ENCODE peak calls at places on chromosomes 16 and 17, in seven cellular contexts. One of them, this sample, is unnamed.

GRCh38 chr17:80114758-80115157 is 13.4 kb downstream of the GAA start:
- DNase-seq in kidney: no peak
- DNase-seq in OCI-LY7: no peak
- DNase-seq in Panc1: no peak
- DNase-seq in ascending aorta: no peak
- DNase-seq in neural crest cell: no peak
- DNase-seq in PC-9: no peak
- DNase-seq in this sample: no peak

GRCh38 chr17:38740016-38740415 is 8.1 kb downstream of the PCGF2 start:
- DNase-seq in OCI-LY7: no peak
- DNase-seq in PC-9: no peak
- DNase-seq in Panc1: no peak
- DNase-seq in kidney: no peak
- DNase-seq in ascending aorta: no peak
- DNase-seq in neural crest cell: no peak
- DNase-seq in this sample: no peak

GRCh38 chr16:71647391-71647790 is 21.4 kb downstream of the MARVELD3 start:
- DNase-seq in neural crest cell: no peak
- DNase-seq in PC-9: no peak
- DNase-seq in OCI-LY7: no peak
- DNase-seq in Panc1: no peak
- DNase-seq in ascending aorta: no peak
- DNase-seq in kidney: no peak
- DNase-seq in this sample: no peak

GRCh38 chr16:3065069-3065741 is at the start of gene IL32:
- DNase-seq in kidney: peak; percentile 83
- DNase-seq in ascending aorta: peak; percentile 83
- DNase-seq in neural crest cell: no peak
- DNase-seq in OCI-LY7: no peak
- DNase-seq in PC-9: no peak
- DNase-seq in Panc1: no peak
- DNase-seq in this sample: no peak

GRCh38 chr16:50699345-50700159 is 6.1 kb downstream of the NOD2 start:
- DNase-seq in OCI-LY7: no peak
- DNase-seq in ascending aorta: no peak
- DNase-seq in neural crest cell: no peak
- DNase-seq in PC-9: no peak
- DNase-seq in Panc1: no peak
- DNase-seq in kidney: peak; percentile 74
- DNase-seq in this sample: no peak

GRCh38 chr17:49775546-49776260 is 11.8 kb upstream of the FAM117A start:
- DNase-seq in OCI-LY7: no peak
- DNase-seq in neural crest cell: no peak
- DNase-seq in PC-9: no peak
- DNase-seq in kidney: no peak
- DNase-seq in Panc1: no peak
- DNase-seq in ascending aorta: no peak
- DNase-seq in this sample: no peak

GRCh38 chr17:74862108-74862901 is 2.6 kb upstream of the GRIN2C start:
- DNase-seq in PC-9: peak; percentile 29
- DNase-seq in kidney: no peak
- DNase-seq in neural crest cell: peak; percentile 86
- DNase-seq in Panc1: no peak
- DNase-seq in OCI-LY7: peak; percentile 86
- DNase-seq in ascending aorta: peak; percentile 76
- DNase-seq in this sample: peak; percentile 48

GRCh38 chr17:76280650-76281049 is 15.5 kb downstream of the UBALD2 start:
- DNase-seq in kidney: no peak
- DNase-seq in ascending aorta: no peak
- DNase-seq in PC-9: no peak
- DNase-seq in OCI-LY7: no peak
- DNase-seq in neural crest cell: no peak
- DNase-seq in Panc1: no peak
- DNase-seq in this sample: no peak

GRCh38 chr16:67459066-67459857 is 21.7 kb downstream of the ATP6V0D1 start:
- DNase-seq in Panc1: no peak
- DNase-seq in OCI-LY7: no peak
- DNase-seq in ascending aorta: peak; percentile 80
- DNase-seq in kidney: no peak
- DNase-seq in neural crest cell: no peak
- DNase-seq in PC-9: no peak
- DNase-seq in this sample: no peak

GRCh38 chr16:80614908-80615696 is 74.3 kb downstream of the DYNLRB2 start:
- DNase-seq in neural crest cell: no peak
- DNase-seq in OCI-LY7: no peak
- DNase-seq in ascending aorta: no peak
- DNase-seq in PC-9: no peak
- DNase-seq in kidney: no peak
- DNase-seq in Panc1: no peak
- DNase-seq in this sample: no peak

GRCh38 chr16:70653809-70654771 is 7.7 kb downstream of the IL34 start:
- DNase-seq in neural crest cell: peak; percentile 93
- DNase-seq in kidney: peak; percentile 79
- DNase-seq in Panc1: peak; percentile 54
- DNase-seq in ascending aorta: peak; percentile 93
- DNase-seq in PC-9: peak; percentile 87
- DNase-seq in OCI-LY7: peak; percentile 73
- DNase-seq in this sample: peak; percentile 70

GRCh38 chr16:69187891-69188451 is 1.0 kb downstream of the SNTB2 start:
- DNase-seq in Panc1: no peak
- DNase-seq in PC-9: peak; percentile 34
- DNase-seq in kidney: no peak
- DNase-seq in OCI-LY7: peak; percentile 67
- DNase-seq in ascending aorta: no peak
- DNase-seq in neural crest cell: peak; percentile 30
- DNase-seq in this sample: no peak

GRCh38 chr16:47644166-47644565 is 183.0 kb downstream of the PHKB start:
- DNase-seq in PC-9: no peak
- DNase-seq in Panc1: no peak
- DNase-seq in ascending aorta: peak; percentile 76
- DNase-seq in kidney: no peak
- DNase-seq in neural crest cell: no peak
- DNase-seq in OCI-LY7: no peak
- DNase-seq in this sample: no peak

GRCh38 chr17:17511971-17512858 is 16.0 kb upstream of the RASD1 start:
- DNase-seq in Panc1: no peak
- DNase-seq in OCI-LY7: no peak
- DNase-seq in PC-9: peak; percentile 95
- DNase-seq in neural crest cell: no peak
- DNase-seq in kidney: peak; percentile 74
- DNase-seq in ascending aorta: no peak
- DNase-seq in this sample: no peak

GRCh38 chr17:17509601-17510425 is 13.6 kb upstream of the RASD1 start:
- DNase-seq in PC-9: no peak
- DNase-seq in OCI-LY7: no peak
- DNase-seq in Panc1: no peak
- DNase-seq in kidney: peak; percentile 46
- DNase-seq in ascending aorta: no peak
- DNase-seq in neural crest cell: no peak
- DNase-seq in this sample: no peak

GRCh38 chr17:17508641-17509591 is 12.7 kb upstream of the RASD1 start:
- DNase-seq in Panc1: no peak
- DNase-seq in PC-9: no peak
- DNase-seq in OCI-LY7: no peak
- DNase-seq in neural crest cell: no peak
- DNase-seq in ascending aorta: no peak
- DNase-seq in kidney: peak; percentile 52
- DNase-seq in this sample: no peak

GRCh38 chr17:17511293-17511741 is 15.1 kb upstream of the RASD1 start:
- DNase-seq in ascending aorta: no peak
- DNase-seq in OCI-LY7: no peak
- DNase-seq in kidney: peak; percentile 63
- DNase-seq in Panc1: no peak
- DNase-seq in PC-9: no peak
- DNase-seq in neural crest cell: no peak
- DNase-seq in this sample: no peak

DNA sequence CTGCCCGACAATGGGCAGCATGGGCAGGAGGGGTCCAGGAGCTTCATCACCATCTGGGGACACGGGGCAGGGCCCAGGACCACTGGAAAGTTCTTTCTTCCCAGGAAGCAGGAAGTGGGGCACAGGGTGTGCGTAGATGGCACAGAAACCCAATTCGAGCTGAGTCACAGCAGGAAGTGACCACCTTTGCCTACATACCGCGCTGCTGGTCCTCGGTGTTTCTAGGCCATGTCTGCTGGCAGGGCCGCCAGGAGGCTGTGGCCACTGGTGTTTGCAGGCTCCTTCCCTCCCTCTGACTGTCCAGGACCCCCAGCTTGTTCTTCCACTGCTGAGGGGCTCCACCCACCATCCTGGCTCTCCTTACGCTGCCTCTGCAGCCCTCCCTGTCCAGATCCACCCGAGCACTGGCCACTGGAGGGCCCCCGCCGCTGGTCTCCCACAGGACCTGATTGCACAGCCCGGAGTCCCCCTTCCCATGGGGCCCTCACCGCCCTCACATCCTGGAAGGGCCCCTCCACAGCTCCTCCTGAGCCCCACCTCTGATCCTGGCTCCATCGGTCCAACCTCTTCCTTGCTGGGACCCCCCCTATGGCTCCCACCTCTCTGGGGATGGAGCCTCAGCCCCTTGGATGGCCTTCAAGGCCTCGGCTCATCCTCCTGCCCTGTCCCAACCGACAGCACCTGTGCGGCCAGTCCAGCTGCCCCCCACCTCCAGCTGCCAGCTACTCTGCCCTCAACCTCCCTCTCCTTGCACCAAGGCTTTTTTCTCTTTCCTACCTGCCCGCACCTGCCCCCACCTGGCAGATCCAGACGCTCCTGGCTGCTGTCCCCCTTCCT is 14.5 kb upstream of the RASD1 start:
- DNase-seq in neural crest cell: no peak
- DNase-seq in Panc1: no peak
- DNase-seq in kidney: peak; percentile 71
- DNase-seq in ascending aorta: no peak
- DNase-seq in PC-9: peak; percentile 45
- DNase-seq in OCI-LY7: no peak
- DNase-seq in this sample: no peak
- TF ChIP-seq CTCF in neural crest cell: no peak
- TF ChIP-seq CTCF in Panc1: no peak
- TF ChIP-seq CTCF in kidney: no peak
- TF ChIP-seq CTCF in ascending aorta: no peak
- TF ChIP-seq CTCF in PC-9: no peak
- TF ChIP-seq CTCF in OCI-LY7: no peak
- TF ChIP-seq CTCF in this sample: no peak

DNA sequence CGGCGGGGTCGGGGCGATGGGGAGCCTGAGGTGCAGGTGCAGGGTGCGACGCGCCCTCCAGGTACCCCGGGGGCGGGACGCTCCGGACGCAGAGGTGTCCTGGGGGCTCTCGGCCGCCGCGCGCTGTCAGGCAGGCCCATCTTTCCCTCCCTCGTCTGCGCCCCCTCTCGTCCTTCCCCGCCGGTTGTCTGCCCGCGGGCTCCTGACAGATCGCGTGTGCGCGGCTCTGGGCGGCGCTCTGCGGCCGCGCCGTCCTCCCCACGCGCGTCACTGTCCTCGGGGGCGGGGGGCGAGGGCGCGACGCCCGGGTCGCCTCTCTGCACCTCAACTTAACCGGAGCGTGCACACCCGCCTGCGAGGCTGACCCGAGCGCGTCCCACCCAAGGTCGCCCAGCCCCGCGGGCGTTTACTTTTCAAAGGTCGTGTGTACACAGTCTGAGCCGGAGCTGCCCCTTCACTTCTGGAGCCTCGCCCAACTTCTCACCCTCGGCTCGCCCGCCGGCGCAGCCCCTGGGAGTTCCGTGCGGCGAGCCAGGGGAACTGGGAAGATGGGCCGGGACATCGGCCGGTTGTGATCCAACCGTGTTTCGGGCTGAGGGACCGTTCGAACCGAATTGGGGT is 512 bp downstream of the AKAP1 start:
- DNase-seq in ascending aorta: peak; percentile 78
- DNase-seq in kidney: no peak
- DNase-seq in neural crest cell: peak; percentile 58
- DNase-seq in PC-9: peak; percentile 44
- DNase-seq in OCI-LY7: peak; percentile 69
- DNase-seq in Panc1: no peak
- DNase-seq in this sample: no peak
- TF ChIP-seq CTCF in ascending aorta: peak; percentile 11
- TF ChIP-seq CTCF in kidney: peak; percentile 15
- TF ChIP-seq CTCF in neural crest cell: peak; percentile 33
- TF ChIP-seq CTCF in PC-9: no peak
- TF ChIP-seq CTCF in OCI-LY7: peak; percentile 50
- TF ChIP-seq CTCF in Panc1: peak; percentile 65
- TF ChIP-seq CTCF in this sample: no peak

GRCh38 chr17:16100737-16101400 is 101.2 kb downstream of the TTC19 start:
- DNase-seq in ascending aorta: no peak
- DNase-seq in PC-9: no peak
- DNase-seq in kidney: no peak
- DNase-seq in Panc1: no peak
- DNase-seq in neural crest cell: no peak
- DNase-seq in OCI-LY7: no peak
- DNase-seq in this sample: no peak
- TF ChIP-seq CTCF in ascending aorta: no peak
- TF ChIP-seq CTCF in PC-9: no peak
- TF ChIP-seq CTCF in kidney: no peak
- TF ChIP-seq CTCF in Panc1: peak; percentile 44
- TF ChIP-seq CTCF in neural crest cell: no peak
- TF ChIP-seq CTCF in OCI-LY7: no peak
- TF ChIP-seq CTCF in this sample: no peak

GRCh38 chr17:725084-725483 is 7.3 kb upstream of the TLCD3A start:
- DNase-seq in PC-9: no peak
- DNase-seq in kidney: no peak
- DNase-seq in ascending aorta: no peak
- DNase-seq in OCI-LY7: no peak
- DNase-seq in Panc1: no peak
- DNase-seq in neural crest cell: no peak
- DNase-seq in this sample: no peak

GRCh38 chr17:721540-721937 is 6.9 kb upstream of the VPS53 start:
- DNase-seq in ascending aorta: no peak
- DNase-seq in OCI-LY7: no peak
- DNase-seq in kidney: no peak
- DNase-seq in PC-9: no peak
- DNase-seq in neural crest cell: no peak
- DNase-seq in Panc1: no peak
- DNase-seq in this sample: no peak

GRCh38 chr17:725746-726145 is 6.7 kb upstream of the TLCD3A start:
- DNase-seq in OCI-LY7: no peak
- DNase-seq in Panc1: no peak
- DNase-seq in kidney: peak; percentile 34
- DNase-seq in ascending aorta: no peak
- DNase-seq in neural crest cell: no peak
- DNase-seq in PC-9: no peak
- DNase-seq in this sample: no peak

GRCh38 chr17:728911-729310 is 3.5 kb upstream of the TLCD3A start:
- DNase-seq in PC-9: no peak
- DNase-seq in neural crest cell: no peak
- DNase-seq in ascending aorta: no peak
- DNase-seq in Panc1: no peak
- DNase-seq in OCI-LY7: no peak
- DNase-seq in kidney: peak; percentile 86
- DNase-seq in this sample: no peak

DNA sequence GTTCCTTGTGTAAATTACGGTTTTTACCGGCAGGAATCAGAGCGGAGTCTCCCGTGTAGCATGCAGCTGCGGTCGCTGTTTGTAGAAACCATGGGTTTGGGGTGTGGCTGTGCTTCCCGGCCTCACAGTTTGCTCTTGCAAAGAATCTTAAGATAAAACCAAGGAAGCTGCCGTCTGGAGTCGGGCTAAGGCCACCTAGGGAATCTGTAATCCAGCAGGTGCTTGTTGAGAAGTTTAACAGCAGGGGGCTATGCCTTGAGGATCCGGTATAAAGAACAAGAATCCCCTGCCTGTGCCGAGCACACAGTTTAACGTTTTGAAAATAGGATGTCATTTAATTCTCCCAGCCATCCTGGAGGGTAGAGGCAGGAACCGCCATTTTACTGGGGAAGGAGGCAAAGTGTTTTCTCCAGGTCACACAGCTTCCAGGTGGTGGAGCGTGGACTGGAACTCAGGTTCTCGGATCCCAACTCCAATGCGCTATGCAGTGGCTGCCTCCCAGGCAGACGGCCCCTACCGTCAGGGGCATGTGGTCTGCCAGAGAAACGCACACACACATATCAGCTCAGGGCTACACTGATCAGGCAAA is 6.0 kb upstream of the TLCD3A start:
- DNase-seq in neural crest cell: no peak
- DNase-seq in kidney: peak; percentile 28
- DNase-seq in OCI-LY7: no peak
- DNase-seq in Panc1: no peak
- DNase-seq in PC-9: no peak
- DNase-seq in ascending aorta: no peak
- DNase-seq in this sample: no peak
- TF ChIP-seq CTCF in neural crest cell: no peak
- TF ChIP-seq CTCF in kidney: no peak
- TF ChIP-seq CTCF in OCI-LY7: no peak
- TF ChIP-seq CTCF in Panc1: no peak
- TF ChIP-seq CTCF in PC-9: no peak
- TF ChIP-seq CTCF in ascending aorta: no peak
- TF ChIP-seq CTCF in this sample: no peak